ENCODE peak calls at places on chromosomes 11 and 22, in nine cellular contexts. F is coronary artery, Y is endothelial cell, H is fibroblast of the aortic adventitia, X is substantia nigra, P is sigmoid colon, L is HuH-7.5, O is GOT3, S is AG04449. J is an unnamed sample.

GRCh38 chr11:68683952-68684384 is 376 bp upstream of the GAL start:
- DNase-seq in S (no peak), F (no peak), Y (no peak), O (no peak), H (no peak), X (no peak), P (peak; percentile 57), L (no peak), J (no peak)

GRCh38 chr11:87840786-87841185 is 334.5 kb downstream of the RAB38 start:
- DNase-seq in O (no peak), X (no peak), F (no peak), S (no peak), H (no peak), P (no peak), L (no peak), Y (no peak), J (no peak)

GRCh38 chr11:1557168-1557884 is 14.7 kb downstream of the DUSP8 start:
- DNase-seq in F (no peak), H (no peak), S (no peak), X (no peak), O (no peak), L (no peak), P (no peak), Y (no peak), J (no peak)

GRCh38 chr22:33515733-33516297 is 404.5 kb downstream of the LARGE1 start:
- DNase-seq in O (no peak), Y (no peak), H (no peak), S (no peak), L (no peak), P (no peak), F (no peak), X (no peak), J (no peak)

GRCh38 chr11:79419120-79419519 is 21.7 kb downstream of the TENM4 start:
- DNase-seq in L (no peak), F (no peak), P (no peak), X (no peak), S (no peak), Y (no peak), O (no peak), H (peak; percentile 52), J (peak; percentile 59)

GRCh38 chr11:67548555-67549110 is 25.4 kb upstream of the CABP2 start:
- DNase-seq in O (no peak), L (peak; percentile 36), F (no peak), P (peak; percentile 17), S (no peak), Y (no peak), H (no peak), X (no peak), J (no peak)

GRCh38 chr11:94593030-94593429 is 25.9 kb downstream of the PIWIL4 start:
- DNase-seq in X (no peak), Y (no peak), F (no peak), H (peak; percentile 41), S (no peak), O (no peak), L (no peak), P (no peak), J (no peak)

GRCh38 chr11:64284962-64285884 is at the start of gene GPR137:
- DNase-seq in O (peak; percentile 54), Y (peak; percentile 91), L (peak; percentile 82), S (no peak), X (peak; percentile 95), P (peak; percentile 92), F (peak; percentile 91), H (peak; percentile 68), J (peak; percentile 79)

GRCh38 chr11:67213251-67213650 is 53.0 kb upstream of the GRK2 start:
- DNase-seq in S (no peak), L (no peak), H (no peak), P (no peak), O (no peak), X (no peak), F (no peak), Y (no peak), J (no peak)

GRCh38 chr11:86666193-86666592 is 6.2 kb downstream of the ME3 start:
- DNase-seq in F (no peak), P (no peak), H (no peak), Y (no peak), O (no peak), X (no peak), L (no peak), S (no peak), J (no peak)

GRCh38 chr11:75471134-75471943 is 38.3 kb upstream of the KLHL35 start:
- DNase-seq in S (no peak), O (no peak), H (no peak), F (no peak), P (no peak), Y (no peak), X (no peak), L (no peak), J (no peak)

GRCh38 chr11:20477418-20478090 is 90.0 kb downstream of the PRMT3 start:
- DNase-seq in O (no peak), P (no peak), S (no peak), X (no peak), F (no peak), L (no peak), H (no peak), Y (no peak), J (no peak)

GRCh38 chr11:36744375-36745168 is 146.5 kb upstream of the RAG2 start:
- DNase-seq in O (peak; percentile 27), P (peak; percentile 73), S (no peak), L (no peak), X (peak; percentile 23), Y (peak; percentile 88), F (peak; percentile 79), H (peak; percentile 77), J (peak; percentile 8)

GRCh38 chr11:41449483-41450050 is 9.9 kb downstream of the LRRC4C start:
- DNase-seq in X (no peak), Y (no peak), O (no peak), S (no peak), H (peak; percentile 9), L (no peak), F (no peak), P (no peak), J (no peak)

GRCh38 chr11:67024410-67024809 is 1.5 kb downstream of the SYT12 start:
- DNase-seq in F (no peak), H (no peak), Y (no peak), O (no peak), L (no peak), X (no peak), S (no peak), P (no peak), J (no peak)

GRCh38 chr11:67635231-67635521 is 4.4 kb downstream of the TBX10 start:
- DNase-seq in L (no peak), O (no peak), Y (no peak), F (no peak), H (no peak), X (no peak), S (no peak), P (no peak), J (no peak)

GRCh38 chr22:31211862-31212730 is at the start of gene LIMK2:
- DNase-seq in Y (peak; percentile 99), F (peak; percentile 91), S (no peak), H (peak; percentile 68), P (peak; percentile 96), X (peak; percentile 78), O (peak; percentile 65), L (peak; percentile 83), J (peak; percentile 78)

GRCh38 chr22:24423519-24424000 is 3.8 kb upstream of the ADORA2A start:
- DNase-seq in O (no peak), P (peak; percentile 72), L (peak; percentile 94), F (no peak), Y (peak; percentile 79), X (no peak), S (no peak), H (peak; percentile 14), J (peak; percentile 21)

GRCh38 chr22:36419177-36419911 is 31.6 kb upstream of the MYH9 start:
- DNase-seq in X (peak; percentile 24), L (no peak), F (no peak), S (no peak), H (peak; percentile 62), P (peak; percentile 81), O (no peak), Y (no peak), J (no peak)

GRCh38 chr22:47391169-47392053 is 629.0 kb downstream of the TBC1D22A start:
- DNase-seq in S (no peak), H (no peak), F (no peak), P (peak; percentile 57), O (no peak), L (no peak), X (no peak), Y (no peak), J (no peak)

GRCh38 chr11:66012946-66013761 is 1.3 kb downstream of the CST6 start:
- DNase-seq in P (no peak), F (no peak), Y (no peak), X (no peak), S (no peak), L (peak; percentile 33), H (no peak), O (no peak), J (no peak)

GRCh38 chr11:120224872-120225371 is 14.1 kb downstream of the OAF start:
- DNase-seq in O (no peak), H (no peak), Y (no peak), S (no peak), F (no peak), P (no peak), X (no peak), L (no peak), J (no peak)

GRCh38 chr22:48520888-48521600 is 1306.6 kb downstream of the BRD1 start:
- DNase-seq in X (no peak), S (no peak), O (no peak), Y (no peak), L (no peak), P (no peak), H (no peak), F (no peak), J (no peak)

GRCh38 chr11:96263361-96263763 is 79.6 kb downstream of the MAML2 start:
- DNase-seq in S (no peak), F (no peak), H (peak; percentile 84), Y (no peak), X (no peak), P (no peak), L (no peak), O (no peak), J (peak; percentile 37)